ENCODE peak calls at places on chromosomes 3 and 15, in five cellular contexts. F is HepG2, O is GM12878, Q is K562, D is SK-N-SH. E is an unnamed sample.

GRCh38 chr3:141393151-141394076 is 25.1 kb downstream of the ZBTB38 start:
- DNase-seq in F (no peak), O (no peak), Q (no peak), D (peak; percentile 69), E (no peak)

GRCh38 chr3:58173670-58174472 is 36.9 kb downstream of the DNASE1L3 start:
- DNase-seq in F (peak; percentile 87), O (no peak), Q (peak; percentile 17), D (peak; percentile 63), E (peak; percentile 69)

GRCh38 chr3:56375654-56376053 is 92.6 kb downstream of the ERC2 start:
- DNase-seq in F (no peak), O (no peak), Q (no peak), D (no peak), E (no peak)

GRCh38 chr3:48267782-48268181 is 26.9 kb downstream of the ZNF589 start:
- DNase-seq in F (no peak), O (no peak), Q (no peak), D (no peak), E (no peak)

GRCh38 chr3:177196473-177197040 is 725 bp downstream of the TBL1XR1 start:
- DNase-seq in F (no peak), O (no peak), Q (peak; percentile 63), D (peak; percentile 79), E (peak; percentile 52)

GRCh38 chr3:186598108-186598784 is 14.6 kb upstream of the AHSG start:
- DNase-seq in F (peak; percentile 68), O (no peak), Q (no peak), D (no peak), E (no peak)

GRCh38 chr15:37031198-37031597 is 69.2 kb downstream of the MEIS2 start:
- DNase-seq in F (no peak), O (no peak), Q (no peak), D (no peak), E (no peak)

GRCh38 chr3:158702815-158703481 is 29.3 kb downstream of the RARRES1 start:
- DNase-seq in F (no peak), O (no peak), Q (no peak), D (no peak), E (no peak)

GRCh38 chr15:91966181-91966552 is 112.7 kb downstream of the SLCO3A1 start:
- DNase-seq in F (no peak), O (no peak), Q (no peak), D (no peak), E (no peak)

GRCh38 chr3:45208587-45208986 is 17.5 kb downstream of the TMEM158 start:
- DNase-seq in F (no peak), O (no peak), Q (no peak), D (no peak), E (no peak)

GRCh38 chr3:115788921-115789470 is 165.7 kb downstream of the GAP43 start:
- DNase-seq in F (peak; percentile 48), O (no peak), Q (no peak), D (no peak), E (peak; percentile 65)

GRCh38 chr15:76345269-76345879 is 8.8 kb downstream of the ISL2 start:
- DNase-seq in F (no peak), O (no peak), Q (no peak), D (no peak), E (no peak)

DNA sequence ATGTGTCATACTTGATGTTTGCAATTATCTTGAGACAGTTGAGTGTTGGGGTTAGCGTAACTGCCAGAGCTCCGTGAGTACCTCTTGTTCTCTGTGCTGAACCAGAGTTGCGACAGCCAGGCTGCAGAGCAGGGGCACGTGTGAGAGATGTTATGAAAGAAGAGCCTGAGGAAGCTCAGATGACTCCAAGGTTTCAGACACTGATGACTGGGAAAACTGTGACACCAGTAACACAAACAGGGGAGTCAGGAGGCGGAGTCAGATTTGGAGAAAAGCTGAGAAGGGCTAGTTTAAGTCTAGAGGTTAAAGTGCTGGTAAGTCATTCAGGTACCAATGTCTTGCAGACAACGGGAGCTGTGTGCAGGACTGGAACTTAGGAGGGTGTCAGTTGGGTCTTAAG is 45.0 kb downstream of the BLM start:
- DNase-seq in F (no peak), O (no peak), Q (no peak), D (no peak), E (no peak)
- TF ChIP-seq EP300 in F (no peak), O (no peak), Q (no peak), D (no peak), E (no peak)

GRCh38 chr3:20142517-20142916 is 43.5 kb downstream of the SGO1 start:
- DNase-seq in F (peak; percentile 76), O (no peak), Q (no peak), D (no peak), E (no peak)
- H3K27ac ChIP-seq in F (no peak overlapping the region), O (no peak overlapping the region), Q (no peak overlapping the region), D (no peak overlapping the region), E (no peak overlapping the region)

DNA sequence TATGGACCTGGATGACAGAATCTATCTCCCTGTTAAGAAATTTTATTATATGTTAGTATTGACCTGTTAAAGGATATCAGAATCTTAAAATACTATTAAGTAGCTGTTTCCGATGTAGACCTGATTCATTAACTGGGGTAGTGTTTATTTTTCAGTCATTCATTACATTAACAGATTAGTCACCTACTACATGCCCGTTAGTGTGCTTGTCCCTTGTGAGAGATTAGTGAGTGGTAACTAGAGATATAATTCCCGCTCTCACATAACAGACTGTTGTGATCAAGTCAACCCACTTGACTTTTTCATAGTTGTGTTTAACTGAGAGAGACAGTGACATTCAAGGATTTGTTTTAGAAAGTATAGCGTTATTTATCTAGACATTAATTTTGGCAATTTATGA is 166.8 kb downstream of the TCF12 start:
- DNase-seq in F (no peak), O (no peak), Q (no peak), D (no peak), E (no peak)
- TF ChIP-seq REST in F (no peak), O (no peak), Q (no peak), D (no peak), E (no peak)

GRCh38 chr15:42553549-42553948 is 4.9 kb downstream of the HAUS2 start:
- DNase-seq in F (no peak), O (no peak), Q (no peak), D (no peak), E (no peak)

DNA sequence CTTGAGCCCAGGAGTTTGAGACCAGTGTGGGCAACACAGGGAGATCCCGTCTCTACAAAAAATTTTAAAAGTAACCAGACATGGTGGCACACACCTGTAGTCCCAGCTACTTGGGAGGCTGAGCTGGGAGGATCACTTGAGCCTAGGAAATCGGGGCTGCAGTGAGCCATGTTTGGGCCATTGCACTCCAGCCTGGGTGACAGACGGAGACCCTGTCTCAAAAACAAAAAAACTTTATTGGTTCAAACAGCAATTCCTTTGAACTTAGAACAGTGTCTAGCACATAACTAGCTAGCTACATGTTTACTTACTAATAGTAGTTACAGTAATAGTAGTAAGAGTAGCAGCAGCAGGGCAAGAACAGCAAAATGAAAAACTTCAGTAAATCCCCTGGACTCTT is 10.1 kb downstream of the HAUS2 start:
- DNase-seq in F (no peak), O (no peak), Q (no peak), D (no peak), E (no peak)
- TF ChIP-seq EP300 in F (no peak), O (no peak), Q (no peak), D (no peak), E (no peak)